ENCODE peak calls at places on chromosome 9, in five cellular contexts. V is right atrium auricular region, F is neural progenitor cell, P is GM12878, R is lower lobe of right lung. O is an unnamed sample.

GRCh38 chr9:12884736-12885395 is 110.0 kb downstream of the LURAP1L start:
- DNase-seq in P (no peak), F (peak; percentile 20), V (no peak), R (no peak), O (peak; percentile 62)

GRCh38 chr9:13555989-13556500 is 276.6 kb upstream of the MPDZ start:
- DNase-seq in F (no peak), V (no peak), P (no peak), R (no peak), O (no peak)

GRCh38 chr9:16275795-16276624 is 594.5 kb downstream of the BNC2 start:
- DNase-seq in R (no peak), P (no peak), F (no peak), V (no peak), O (peak; percentile 59)

GRCh38 chr9:20981486-20981885 is 50.0 kb downstream of the HACD4 start:
- DNase-seq in F (no peak), V (no peak), R (peak; percentile 54), P (no peak), O (no peak)

GRCh38 chr9:117927354-117927753 is 223.2 kb downstream of the TLR4 start:
- DNase-seq in V (no peak), F (peak; percentile 25), R (no peak), P (no peak), O (no peak)

GRCh38 chr9:20646656-20647055 is 24.4 kb upstream of the MLLT3 start:
- DNase-seq in P (no peak), V (no peak), R (no peak), F (peak; percentile 60), O (no peak)

GRCh38 chr9:114694719-114695269 is 12.8 kb upstream of the TEX48 start:
- DNase-seq in P (peak; percentile 60), R (no peak), V (no peak), F (no peak), O (no peak)

GRCh38 chr9:5626727-5627634 is 1.9 kb upstream of the RIC1 start:
- DNase-seq in R (no peak), F (no peak), V (peak; percentile 63), P (peak; percentile 94), O (no peak)

GRCh38 chr9:130713286-130713975 is 19.9 kb downstream of the EXOSC2 start:
- DNase-seq in V (peak; percentile 73), P (no peak), R (no peak), F (no peak), O (no peak)

GRCh38 chr9:127846451-127847154 is 7.9 kb downstream of the ENG start:
- DNase-seq in P (no peak), F (no peak), V (peak; percentile 75), R (no peak), O (no peak)

GRCh38 chr9:114583776-114584175 is 3.8 kb upstream of the ATP6V1G1 start:
- DNase-seq in V (no peak), F (no peak), R (no peak), P (no peak), O (no peak)

GRCh38 chr9:124045076-124045829 is 33.7 kb downstream of the LHX2 start:
- DNase-seq in F (peak; percentile 62), R (peak; percentile 64), P (no peak), V (peak; percentile 82), O (no peak)

GRCh38 chr9:20989923-20990341 is 41.5 kb downstream of the HACD4 start:
- DNase-seq in R (peak; percentile 79), P (no peak), F (no peak), V (no peak), O (no peak)

GRCh38 chr9:130382086-130382485 is 62.7 kb upstream of the ASS1 start:
- DNase-seq in F (peak; percentile 34), P (no peak), R (no peak), V (no peak), O (no peak)

GRCh38 chr9:38639577-38639940 is 19.2 kb upstream of the ANKRD18A start:
- DNase-seq in V (no peak), F (no peak), P (no peak), R (no peak), O (no peak)

GRCh38 chr9:3181049-3181953 is 337.4 kb upstream of the PUM3 start:
- DNase-seq in P (no peak), V (no peak), F (peak; percentile 83), R (peak; percentile 51), O (no peak)

GRCh38 chr9:22117511-22118388 is 108.6 kb upstream of the CDKN2B start:
- DNase-seq in V (no peak), F (no peak), P (no peak), R (peak; percentile 51), O (no peak)

GRCh38 chr9:82675605-82676004 is 387.3 kb downstream of the RASEF start:
- DNase-seq in V (no peak), F (no peak), P (no peak), R (no peak), O (no peak)

GRCh38 chr9:121331992-121332685 is 37.9 kb downstream of the STOM start:
- DNase-seq in P (no peak), F (no peak), R (no peak), V (no peak), O (no peak)

GRCh38 chr9:89748831-89749499 is 144.2 kb downstream of the GADD45G start:
- DNase-seq in P (no peak), R (no peak), V (no peak), F (no peak), O (no peak)

GRCh38 chr9:135513351-135513846 is 7.8 kb upstream of the LCN1 start:
- DNase-seq in V (no peak), R (no peak), P (no peak), F (no peak), O (no peak)

GRCh38 chr9:87076825-87077224 is 129.5 kb upstream of the GAS1 start:
- DNase-seq in P (no peak), R (no peak), F (no peak), V (no peak), O (peak; percentile 4)

GRCh38 chr9:631596-631995 is 209.9 kb upstream of the DMRT1 start:
- DNase-seq in P (no peak), V (no peak), F (no peak), R (no peak), O (no peak)

GRCh38 chr9:34143116-34143515 is 16.6 kb upstream of the DCAF12 start:
- DNase-seq in R (no peak), V (no peak), F (no peak), P (no peak), O (no peak)

GRCh38 chr9:128470560-128470959 is 14.8 kb downstream of the ODF2 start:
- DNase-seq in R (no peak), P (no peak), F (no peak), V (no peak), O (no peak)

GRCh38 chr9:122221223-122221811 is 7.4 kb downstream of the LHX6 start:
- DNase-seq in P (no peak), V (no peak), R (no peak), F (peak; percentile 64), O (no peak)

GRCh38 chr9:96607971-96608370 is 11.7 kb downstream of the CDC14B start:
- DNase-seq in R (no peak), F (no peak), P (no peak), V (no peak), O (no peak)

GRCh38 chr9:104279535-104280215 is 185.6 kb downstream of the SMC2 start:
- DNase-seq in F (no peak), P (no peak), V (no peak), R (no peak), O (no peak)

GRCh38 chr9:135340726-135341475 is 138.7 kb upstream of the PPP1R26 start:
- DNase-seq in P (no peak), V (no peak), F (no peak), R (no peak), O (no peak)

GRCh38 chr9:13049223-13049622 is 230.3 kb downstream of the MPDZ start:
- DNase-seq in R (no peak), F (peak; percentile 27), V (no peak), P (no peak), O (no peak)

GRCh38 chr9:38689678-38690077 is 30.3 kb downstream of the FAM240B start:
- DNase-seq in R (no peak), P (no peak), F (peak; percentile 92), V (peak; percentile 57), O (no peak)

GRCh38 chr9:133973111-133973790 is 18.9 kb downstream of the VAV2 start:
- DNase-seq in V (no peak), R (peak; percentile 25), F (no peak), P (no peak), O (no peak)

GRCh38 chr9:22170162-22170932 is 161.2 kb upstream of the CDKN2B start:
- DNase-seq in V (no peak), P (no peak), F (no peak), R (no peak), O (no peak)

GRCh38 chr9:71624728-71625127 is 143.6 kb downstream of the CEMIP2 start:
- DNase-seq in F (no peak), V (no peak), P (no peak), R (no peak), O (no peak)
- TF ChIP-seq CTCF in F (no peak), V (no peak), P (no peak), R (no peak), O (no peak)

DNA sequence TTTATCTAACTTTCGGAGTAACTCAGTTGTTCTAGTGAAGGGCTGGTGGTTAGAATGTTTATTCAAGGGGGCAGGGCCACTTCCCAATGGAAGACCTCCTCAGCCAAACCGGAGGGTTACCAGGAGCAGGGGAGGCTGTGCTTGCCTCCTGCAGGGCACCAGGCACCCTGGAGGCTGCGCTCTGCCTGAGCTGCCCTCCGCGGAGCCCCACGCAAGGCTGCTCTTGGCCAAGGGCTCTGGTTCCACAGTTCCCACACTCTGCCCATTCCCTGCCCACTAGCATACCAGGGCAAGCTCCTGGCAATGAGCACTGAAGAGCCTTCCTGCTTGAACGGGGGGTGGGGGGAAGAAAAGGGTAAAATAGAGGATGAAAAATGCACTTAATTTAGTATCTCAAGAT is 35.5 kb upstream of the PTCH1 start:
- DNase-seq in P (no peak), R (no peak), V (no peak), F (no peak), O (no peak)
- H3K4me3 ChIP-seq in P (no peak overlapping the region), R (no peak overlapping the region), V (no peak overlapping the region), F (peak overlapping the region; percentile 44), O (no peak overlapping the region)

GRCh38 chr9:126773004-126773607 is 31.7 kb upstream of the ZBTB43 start:
- DNase-seq in P (no peak), F (peak; percentile 65), R (no peak), V (no peak), O (no peak)
- TF ChIP-seq CTCF in P (peak; percentile 41), F (peak; percentile 63), R (no peak), V (peak; percentile 55), O (peak; percentile 59)

DNA sequence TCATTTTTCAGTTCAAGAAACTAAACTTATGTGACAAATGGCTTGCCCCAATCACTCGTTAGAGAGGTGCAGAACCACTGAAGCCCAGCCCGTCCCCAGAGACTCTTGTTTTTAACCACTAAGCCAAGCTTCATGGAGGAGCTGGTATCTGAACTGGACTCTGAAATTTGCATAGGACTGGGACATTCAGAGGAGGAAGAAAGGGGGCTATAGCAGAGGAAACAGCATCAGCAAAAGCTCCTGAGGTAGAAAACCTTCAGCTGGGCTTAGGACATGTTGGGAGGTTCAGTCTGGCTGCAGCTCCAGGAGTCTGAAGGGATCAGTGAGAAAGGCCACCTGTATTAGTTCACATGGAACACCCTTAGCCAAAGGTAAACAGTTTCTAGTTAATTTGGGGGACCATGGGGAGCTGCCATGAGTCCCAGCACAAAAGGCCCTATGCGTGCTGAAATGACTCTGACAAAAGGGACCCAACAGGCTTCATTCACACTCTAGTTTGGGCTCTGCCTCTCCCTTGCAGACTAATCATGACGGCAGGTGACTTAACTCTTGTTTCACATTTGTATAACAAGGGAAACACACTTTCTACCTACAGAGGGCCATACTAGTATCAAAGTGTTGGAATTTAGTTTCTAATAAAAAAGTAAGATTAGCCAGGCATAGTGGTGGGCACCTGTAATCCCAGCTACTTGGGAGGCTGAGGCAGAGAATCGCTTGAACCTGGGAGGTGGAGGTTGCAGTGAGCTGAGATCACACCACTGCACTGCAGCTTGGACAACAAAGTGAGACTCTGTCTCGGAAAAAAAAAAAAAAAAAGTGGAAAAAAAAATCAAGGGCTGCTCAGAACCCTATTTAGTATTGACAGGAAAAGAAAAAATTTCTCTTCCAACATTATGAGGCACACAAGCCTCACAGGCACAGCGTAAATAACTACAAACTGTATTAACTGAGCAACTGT is 10.2 kb downstream of the FBXO10 start:
- DNase-seq in V (no peak), F (no peak), P (peak; percentile 77), R (no peak), O (no peak)
- H3K4me3 ChIP-seq in V (no peak overlapping the region), F (no peak overlapping the region), P (peak overlapping the region; percentile 57), R (no peak overlapping the region), O (no peak overlapping the region)